ENCODE peak calls at places on chromosomes 16 and 17, in six cellular contexts. S is PC-3, J is fibroblast of lung, F is epithelial cell of proximal tubule, T is dorsolateral prefrontal cortex, B is cardiac muscle cell. E is an unnamed sample.

GRCh38 chr16:31876955-31877828 is 3.6 kb downstream of the ZNF267 start:
- DNase-seq in B (peak), T (no peak), F (peak), S (peak), J (peak), E (peak)

GRCh38 chr17:36591434-36592315 is at the start of gene DHRS11:
- DNase-seq in B (peak), J (peak), S (peak), T (peak), F (no peak), E (no peak)

GRCh38 chr17:57881143-57881542 is 31.3 kb upstream of the MRPS23 start:
- DNase-seq in S (no peak), F (no peak), J (peak), B (peak), T (no peak), E (no peak)

GRCh38 chr16:66266436-66267286 is 99.8 kb upstream of the CDH5 start:
- DNase-seq in B (peak), J (peak), F (no peak), T (no peak), S (no peak), E (no peak)

GRCh38 chr16:25340973-25341372 is 83.3 kb upstream of the ZKSCAN2 start:
- DNase-seq in F (no peak), B (no peak), T (no peak), S (no peak), J (no peak), E (no peak)

GRCh38 chr16:49921791-49922456 is 66.0 kb upstream of the ZNF423 start:
- DNase-seq in F (no peak), S (peak), T (peak), B (peak), J (peak), E (peak)

GRCh38 chr17:76558210-76559095 is 18.6 kb downstream of the PRCD start:
- DNase-seq in T (peak), S (peak), F (no peak), B (peak), J (peak), E (no peak)

GRCh38 chr16:66580605-66581209 is 1.4 kb downstream of the CMTM2 start:
- DNase-seq in F (peak), T (no peak), B (peak), S (peak), J (peak), E (peak)

GRCh38 chr17:41629316-41629715 is 4.9 kb upstream of the KRT17 start:
- DNase-seq in T (no peak), F (no peak), B (no peak), S (no peak), J (no peak), E (no peak)

GRCh38 chr17:51056813-51057510 is 63.7 kb downstream of the SPAG9 start:
- DNase-seq in J (peak), B (peak), T (peak), F (peak), S (peak), E (peak)

GRCh38 chr16:73066321-73066926 is 18.5 kb upstream of the ZFHX3 start:
- DNase-seq in S (no peak), B (no peak), T (no peak), F (no peak), J (no peak), E (no peak)

GRCh38 chr16:73066927-73067670 is 19.2 kb upstream of the ZFHX3 start:
- DNase-seq in F (no peak), B (peak), T (no peak), S (no peak), J (peak), E (no peak)

GRCh38 chr16:73064996-73065349 is 17.0 kb upstream of the ZFHX3 start:
- DNase-seq in J (no peak), S (no peak), F (no peak), B (no peak), T (no peak), E (no peak)

GRCh38 chr16:73064227-73064995 is 16.5 kb upstream of the ZFHX3 start:
- DNase-seq in J (peak), B (peak), F (no peak), S (no peak), T (no peak), E (no peak)

DNA sequence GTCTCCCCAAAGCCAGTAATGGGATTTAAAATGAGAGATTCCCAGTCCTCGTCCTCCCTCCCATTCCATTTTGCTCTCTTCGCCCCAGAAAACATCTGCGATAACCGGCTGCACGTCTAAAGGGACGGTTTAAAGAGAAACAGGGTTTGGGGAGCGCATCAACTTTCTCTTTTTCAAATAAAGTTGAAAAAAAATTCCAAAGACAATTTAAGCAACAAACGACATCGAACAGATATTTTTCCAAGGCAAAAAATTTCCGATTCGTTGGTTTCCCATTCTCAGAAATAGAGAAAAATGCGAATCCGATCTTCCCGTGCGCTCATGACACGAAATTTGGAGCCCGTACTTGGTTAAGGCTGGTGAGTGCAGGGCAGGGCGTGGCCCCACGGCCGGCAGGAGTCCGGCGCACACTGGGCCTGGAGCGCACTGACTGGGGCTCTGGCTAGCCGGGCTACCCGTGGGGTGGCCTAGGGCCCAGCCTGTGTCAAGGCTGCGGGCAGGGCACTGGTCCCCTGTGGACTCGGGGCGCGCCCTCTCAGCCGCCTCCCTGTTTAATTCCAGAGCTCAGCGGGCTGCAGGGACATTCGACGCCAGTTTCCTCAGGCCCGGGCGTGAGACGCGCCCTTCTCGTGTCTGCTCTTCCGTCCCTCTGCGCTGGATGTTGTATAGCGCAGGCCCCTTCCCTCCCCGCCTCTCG is 17.8 kb upstream of the ZFHX3 start:
- DNase-seq in B (peak), T (no peak), S (no peak), J (peak), F (no peak), E (no peak)
- H3K4me3 ChIP-seq in B (peak), T (peak), S (no peak), J (no peak), F (peak), E (no peak)

GRCh38 chr16:85903576-85903975 is 4.6 kb downstream of the IRF8 start:
- DNase-seq in B (no peak), J (no peak), S (no peak), F (no peak), T (no peak), E (no peak)
- H3K4me3 ChIP-seq in B (no peak), J (no peak), S (no peak), F (no peak), T (no peak), E (no peak)

GRCh38 chr16:54938351-54939346 is 8.0 kb downstream of the IRX5 start:
- DNase-seq in T (no peak), J (peak), S (no peak), F (no peak), B (peak), E (no peak)
- H3K4me3 ChIP-seq in T (no peak), J (no peak), S (no peak), F (no peak), B (no peak), E (no peak)

GRCh38 chr17:29757788-29758187 is 135.1 kb upstream of the CORO6 start:
- DNase-seq in T (no peak), J (no peak), F (no peak), S (no peak), B (no peak), E (no peak)
- H3K4me3 ChIP-seq in T (no peak), J (no peak), F (no peak), S (no peak), B (no peak), E (no peak)

GRCh38 chr16:19411298-19411697 is 6.4 kb upstream of the TMC5 start:
- DNase-seq in S (peak), T (no peak), B (no peak), F (no peak), J (no peak), E (no peak)
- H3K4me3 ChIP-seq in S (peak), T (no peak), B (peak), F (no peak), J (no peak), E (no peak)

DNA sequence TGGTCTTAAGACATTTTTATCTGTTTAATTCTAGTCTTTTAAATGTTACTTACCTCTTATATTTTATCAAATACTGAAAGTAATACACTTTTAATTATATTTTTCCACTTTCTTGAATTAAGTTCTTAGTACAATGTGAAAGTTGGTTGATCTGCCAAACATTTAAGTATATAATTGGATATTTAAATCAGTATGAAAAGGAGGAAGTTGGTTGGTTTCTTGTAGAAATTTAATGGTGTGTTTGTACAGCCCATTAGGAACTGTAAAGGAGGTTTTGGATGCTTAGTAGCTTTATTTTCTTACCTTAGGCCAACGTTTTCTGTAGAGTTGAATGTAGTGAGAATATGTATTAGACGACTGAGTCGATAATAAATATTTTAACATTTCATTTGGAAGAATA is 5.4 kb downstream of the NFATC3 start:
- DNase-seq in J (no peak), B (no peak), S (no peak), F (no peak), T (no peak), E (no peak)
- H3K4me3 ChIP-seq in J (no peak), B (no peak), S (no peak), F (no peak), T (no peak), E (no peak)

DNA sequence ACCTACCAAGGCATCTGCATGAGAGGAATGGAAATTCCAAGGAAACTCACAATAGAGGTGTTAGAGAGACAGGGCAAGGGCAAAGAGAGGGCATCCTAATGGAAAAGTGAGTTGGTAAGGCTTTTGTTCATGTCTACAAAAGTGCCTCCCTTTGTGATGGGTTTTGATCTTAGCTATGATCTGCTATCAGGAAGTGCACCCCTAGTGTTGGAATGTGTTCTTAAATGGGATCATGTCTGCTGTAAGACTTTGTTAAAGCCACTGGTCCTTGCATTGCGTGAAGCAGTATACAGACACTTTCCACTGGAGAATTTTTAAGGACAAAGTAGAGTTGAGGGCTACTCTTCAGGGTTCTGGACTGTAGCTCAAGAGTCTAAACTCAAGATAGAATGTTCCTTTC is 92.0 kb downstream of the MAP2K6 start:
- DNase-seq in F (no peak), T (no peak), B (no peak), J (no peak), S (peak), E (no peak)
- H3K4me3 ChIP-seq in F (no peak), T (no peak), B (no peak), J (no peak), S (no peak), E (no peak)

DNA sequence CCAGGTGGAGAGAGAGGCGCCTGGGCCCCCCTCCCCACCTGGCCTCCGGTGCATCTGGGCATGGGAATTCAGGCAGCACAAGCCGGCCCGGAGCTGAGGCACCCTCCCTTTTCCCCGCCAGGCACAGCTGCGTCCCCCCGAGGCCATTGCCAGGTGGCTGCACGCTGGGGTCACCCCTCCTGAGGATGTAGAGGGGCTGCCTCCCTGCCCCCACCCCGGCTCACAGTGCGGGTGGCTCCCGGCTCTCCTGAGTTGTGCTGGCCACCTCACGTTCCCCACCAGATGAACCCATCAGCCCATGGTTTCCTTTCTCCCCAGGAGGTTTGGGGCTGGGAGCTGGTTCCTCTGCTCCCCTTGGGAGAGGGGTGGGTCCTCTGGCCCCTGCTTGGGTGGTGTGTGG is 12.6 kb downstream of the CACNA1H start:
- DNase-seq in T (no peak), F (no peak), B (no peak), S (no peak), J (no peak), E (no peak)
- H3K4me3 ChIP-seq in T (no peak), F (no peak), B (no peak), S (no peak), J (no peak), E (no peak)

DNA sequence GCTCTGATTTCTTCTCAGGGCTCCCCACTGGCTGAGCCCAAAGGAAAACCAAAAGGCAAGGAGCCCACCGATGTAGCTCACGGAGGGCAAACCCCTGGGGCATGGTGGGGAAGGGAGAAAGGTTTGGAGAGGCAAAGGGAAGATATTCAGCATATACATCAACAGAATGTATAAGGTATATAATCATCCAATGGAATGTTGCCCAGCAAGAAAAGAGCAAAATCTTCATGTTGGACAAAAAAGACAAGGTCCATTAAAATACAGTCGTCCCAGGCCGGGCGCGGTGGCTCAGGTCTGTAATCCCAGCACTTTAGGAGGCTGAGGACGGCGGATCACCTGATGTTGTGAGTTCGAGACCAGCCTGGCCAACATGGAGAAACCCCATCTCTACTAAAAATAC is 1.6 kb downstream of the CPPED1 start:
- DNase-seq in S (no peak), J (no peak), T (no peak), B (no peak), F (no peak), E (no peak)
- H3K4me3 ChIP-seq in S (no peak), J (peak), T (no peak), B (no peak), F (peak), E (peak)

E was measured in kidney epithelial cell.